ENCODE peak calls at places on chromosome X, in seven cellular contexts. I is SK-N-SH, A is GM12878, H is HCT116, B is HepG2, X is K562, S is H1. E is an unnamed sample.

GRCh38 chrX:2829066-2829430 is 318 bp downstream of the GYG2 start:
- DNase-seq in I (peak), A (no peak), H (no peak), B (no peak), X (no peak), S (no peak), E (no peak)

GRCh38 chrX:39903937-39904336 is 193.8 kb downstream of the BCOR start:
- DNase-seq in I (no peak), A (no peak), H (no peak), B (no peak), X (no peak), S (no peak), E (no peak)

GRCh38 chrX:3599787-3600465 is 113.5 kb downstream of the PRKX start:
- DNase-seq in I (no peak), A (no peak), H (no peak), B (no peak), X (no peak), S (no peak), E (no peak)

GRCh38 chrX:44914532-44915198 is 41.7 kb downstream of the KDM6A start:
- DNase-seq in I (no peak), A (no peak), H (no peak), B (no peak), X (no peak), S (no peak), E (no peak)

GRCh38 chrX:96407501-96407900 is 277.1 kb upstream of the DIAPH2 start:
- DNase-seq in I (no peak), A (no peak), H (no peak), B (peak), X (no peak), S (no peak), E (no peak)

GRCh38 chrX:30635630-30636029 is 17.6 kb upstream of the GK start:
- DNase-seq in I (peak), A (no peak), H (no peak), B (no peak), X (peak), S (no peak), E (peak)

GRCh38 chrX:12891167-12891566 is 15.3 kb upstream of the TLR8 start:
- DNase-seq in I (no peak), A (no peak), H (no peak), B (no peak), X (no peak), S (no peak), E (no peak)

GRCh38 chrX:11458175-11458574 is 165.0 kb downstream of the AMELX start:
- DNase-seq in I (no peak), A (no peak), H (no peak), B (no peak), X (no peak), S (no peak), E (no peak)

GRCh38 chrX:105495376-105495775 is 274.9 kb upstream of the TEX13A start:
- DNase-seq in I (no peak), A (no peak), H (no peak), B (no peak), X (no peak), S (no peak), E (no peak)

GRCh38 chrX:119468186-119468929 is at the start of gene SLC25A5:
- DNase-seq in I (peak), A (peak), H (no peak), B (peak), X (peak), S (peak), E (peak)

GRCh38 chrX:122421434-122422121 is 762.5 kb upstream of the GRIA3 start:
- DNase-seq in I (no peak), A (no peak), H (no peak), B (no peak), X (no peak), S (no peak), E (no peak)

GRCh38 chrX:65926095-65927019 is 113.5 kb downstream of the VSIG4 start:
- DNase-seq in I (no peak), A (peak), H (no peak), B (no peak), X (peak), S (no peak), E (no peak)

GRCh38 chrX:152926279-152926678 is 28.4 kb downstream of the ZNF185 start:
- DNase-seq in I (peak), A (no peak), H (peak), B (peak), X (peak), S (no peak), E (no peak)

GRCh38 chrX:11100281-11101035 is 10.7 kb upstream of the HCCS start:
- DNase-seq in I (peak), A (no peak), H (no peak), B (peak), X (peak), S (no peak), E (peak)

GRCh38 chrX:87525771-87526229 is 8.2 kb downstream of the KLHL4 start:
- DNase-seq in I (no peak), A (no peak), H (no peak), B (no peak), X (peak), S (no peak), E (no peak)

GRCh38 chrX:29518100-29518499 is 697.3 kb upstream of the MAGEB2 start:
- DNase-seq in I (no peak), A (no peak), H (no peak), B (no peak), X (no peak), S (no peak), E (no peak)

GRCh38 chrX:134513091-134513490 is 53.1 kb downstream of the HPRT1 start:
- DNase-seq in I (no peak), A (no peak), H (no peak), B (no peak), X (no peak), S (no peak), E (no peak)

GRCh38 chrX:103573205-103573604 is 12.1 kb upstream of the TCEAL4 start:
- DNase-seq in I (no peak), A (no peak), H (no peak), B (no peak), X (no peak), S (no peak), E (no peak)

GRCh38 chrX:121114691-121115090 is 67.3 kb downstream of the GLUD2 start:
- DNase-seq in I (no peak), A (no peak), H (no peak), B (no peak), X (no peak), S (no peak), E (no peak)

GRCh38 chrX:151724563-151725337 is 8.9 kb downstream of the FATE1 start:
- DNase-seq in I (no peak), A (no peak), H (no peak), B (no peak), X (no peak), S (no peak), E (no peak)

GRCh38 chrX:119501511-119502148 is 33.4 kb downstream of the SLC25A5 start:
- DNase-seq in I (no peak), A (no peak), H (no peak), B (no peak), X (no peak), S (no peak), E (peak)

GRCh38 chrX:113422323-113422722 is 581.7 kb upstream of the AMOT start:
- DNase-seq in I (no peak), A (no peak), H (no peak), B (no peak), X (no peak), S (no peak), E (no peak)

GRCh38 chrX:36116222-36116621 is 196.7 kb downstream of the CFAP47 start:
- DNase-seq in I (no peak), A (no peak), H (no peak), B (no peak), X (no peak), S (no peak), E (no peak)

GRCh38 chrX:139126493-139126892 is 404.0 kb upstream of the F9 start:
- DNase-seq in I (peak), A (no peak), H (no peak), B (peak), X (peak), S (peak), E (peak)

GRCh38 chrX:13492286-13492685 is 77.1 kb upstream of the EGFL6 start:
- DNase-seq in I (no peak), A (no peak), H (no peak), B (no peak), X (no peak), S (no peak), E (no peak)

GRCh38 chrX:38768079-38768478 is 33.2 kb upstream of the MID1IP1 start:
- DNase-seq in I (peak), A (no peak), H (no peak), B (no peak), X (no peak), S (no peak), E (peak)

GRCh38 chrX:69024931-69025330 is 140.3 kb downstream of the PJA1 start:
- DNase-seq in I (peak), A (no peak), H (no peak), B (no peak), X (no peak), S (no peak), E (no peak)

GRCh38 chrX:108323751-108324150 is 114.5 kb downstream of the COL4A6 start:
- DNase-seq in I (no peak), A (no peak), H (no peak), B (no peak), X (no peak), S (no peak), E (no peak)

GRCh38 chrX:80513620-80514019 is 93.4 kb downstream of the TENT5D start:
- DNase-seq in I (no peak), A (no peak), H (no peak), B (no peak), X (no peak), S (no peak), E (no peak)

GRCh38 chrX:138986235-138986634 is 274.7 kb upstream of the FGF13 start:
- DNase-seq in I (no peak), A (no peak), H (no peak), B (no peak), X (no peak), S (no peak), E (no peak)

GRCh38 chrX:119690921-119691716 is 1.8 kb downstream of the SEPTIN6 start:
- DNase-seq in I (peak), A (no peak), H (no peak), B (no peak), X (peak), S (no peak), E (no peak)

DNA sequence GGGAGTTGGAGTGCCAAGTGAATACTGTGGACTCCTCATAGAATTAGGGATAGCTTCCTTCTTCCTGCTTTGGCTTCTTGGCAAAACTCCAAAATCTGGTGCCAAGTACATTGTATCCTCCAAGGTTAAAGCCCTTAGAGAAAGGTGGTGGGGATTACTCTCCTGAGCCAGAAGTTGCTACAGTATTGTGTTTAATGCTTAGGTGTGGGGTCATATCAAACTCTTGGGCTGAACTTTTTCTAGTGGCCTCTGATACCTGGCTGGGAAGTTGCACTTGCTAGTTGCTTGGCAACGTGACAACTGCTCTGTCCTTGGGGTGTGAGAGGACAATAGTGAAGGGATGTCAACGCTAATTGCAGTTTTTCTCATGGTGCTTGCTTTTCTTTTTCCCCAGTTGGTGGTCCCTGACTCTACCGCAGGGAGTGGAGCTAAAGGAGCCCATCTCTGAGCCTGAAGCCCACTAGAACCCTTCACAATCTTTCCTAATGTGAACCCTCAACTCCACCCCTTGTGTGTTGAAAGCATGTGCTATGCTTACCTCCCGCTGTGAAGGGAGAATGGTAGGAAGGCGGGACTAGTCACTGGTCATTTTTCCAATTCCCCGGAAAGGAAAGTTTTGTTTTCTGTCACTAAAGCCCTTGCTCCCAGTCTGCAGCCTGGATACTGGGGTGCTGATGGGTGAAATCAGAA is 35.5 kb downstream of the DLG3 start:
- DNase-seq in I (no peak), A (no peak), H (no peak), B (no peak), X (no peak), S (no peak), E (peak)
- TF ChIP-seq JUND in I (no peak), A (no peak), H (no peak), B (no peak), X (no peak), S (no peak), E (no peak)

GRCh38 chrX:110317079-110317819 is 636 bp downstream of the AMMECR1 start:
- DNase-seq in I (peak), A (no peak), H (no peak), B (no peak), X (peak), S (no peak), E (no peak)
- TF ChIP-seq JUND in I (no peak), A (no peak), H (no peak), B (no peak), X (no peak), S (no peak), E (no peak)

DNA sequence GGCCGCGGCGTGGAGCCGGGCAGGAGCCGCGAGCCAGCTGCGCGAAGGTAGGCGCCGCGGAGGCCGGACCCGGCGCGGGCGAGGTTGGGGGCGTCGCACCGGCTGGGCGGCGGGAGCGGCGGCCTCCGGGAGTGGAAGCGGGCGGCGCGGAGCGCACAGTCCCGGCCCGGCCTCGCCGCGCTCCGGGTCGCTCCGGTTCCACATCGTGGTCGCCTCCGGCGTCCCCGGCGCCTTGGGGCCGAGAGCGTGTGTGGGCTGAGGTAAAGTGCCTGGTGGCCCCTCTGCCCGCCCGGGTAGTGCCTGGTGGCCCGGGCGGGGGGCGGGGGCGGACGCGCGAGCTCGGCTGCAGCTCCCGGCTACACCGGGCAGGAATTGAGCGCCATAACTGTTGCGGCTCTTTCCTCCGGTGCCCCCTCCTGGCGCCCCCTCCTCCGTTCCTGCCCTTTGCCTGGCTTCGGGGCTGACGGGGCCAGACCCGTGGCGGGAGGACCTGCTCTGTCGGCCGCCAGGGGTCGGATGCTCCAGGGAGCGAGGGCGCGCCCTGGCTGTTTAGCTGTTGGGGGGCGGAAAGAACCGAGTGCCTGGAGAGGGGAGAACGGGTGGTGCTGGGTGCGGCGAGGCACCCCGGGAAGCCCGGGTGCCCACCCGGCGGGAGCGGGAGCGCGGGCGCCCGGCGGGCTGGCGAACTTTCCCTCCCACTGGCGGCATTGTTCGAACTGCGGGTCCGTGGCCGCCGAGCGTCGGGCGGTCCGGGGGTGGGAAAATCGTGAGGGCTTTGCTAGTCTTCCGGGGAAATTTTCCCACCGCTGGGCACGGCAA is 661 bp downstream of the JADE3 start:
- DNase-seq in I (peak), A (no peak), H (no peak), B (peak), X (peak), S (no peak), E (peak)
- TF ChIP-seq JUND in I (no peak), A (no peak), H (no peak), B (no peak), X (no peak), S (no peak), E (no peak)

GRCh38 chrX:78322863-78323262 is 4.5 kb downstream of the CYSLTR1 start:
- DNase-seq in I (no peak), A (no peak), H (no peak), B (no peak), X (no peak), S (no peak), E (no peak)

GRCh38 chrX:78327370-78328048 is at the start of gene CYSLTR1:
- DNase-seq in I (no peak), A (no peak), H (no peak), B (no peak), X (no peak), S (no peak), E (no peak)

GRCh38 chrX:78316310-78316709 is 11.1 kb downstream of the CYSLTR1 start:
- DNase-seq in I (no peak), A (no peak), H (no peak), B (no peak), X (no peak), S (no peak), E (no peak)

DNA sequence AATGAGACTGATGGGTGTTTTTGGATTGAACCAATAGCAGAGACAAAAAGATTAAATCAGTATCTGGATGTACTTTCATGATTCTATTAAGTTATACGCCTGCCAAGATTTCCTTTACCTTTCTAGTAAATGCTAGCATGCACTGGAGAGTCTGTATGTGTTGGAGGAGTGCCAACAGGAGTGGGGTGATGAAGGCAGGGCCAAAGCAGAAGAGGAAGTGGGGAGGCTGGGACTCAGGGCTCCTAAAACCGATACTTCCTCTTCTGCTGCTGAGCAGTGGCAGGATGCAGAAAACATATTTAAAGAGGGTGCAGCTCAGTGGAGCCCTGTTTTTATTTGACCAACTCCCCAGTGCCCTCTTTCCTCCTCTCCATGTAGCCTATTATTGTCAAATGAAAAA is 5.6 kb downstream of the CYSLTR1 start:
- DNase-seq in I (no peak), A (no peak), H (no peak), B (no peak), X (no peak), S (no peak), E (no peak)
- TF ChIP-seq JUND in I (no peak), A (no peak), H (no peak), B (no peak), X (no peak), S (no peak), E (no peak)

GRCh38 chrX:64218023-64218422 is 12.4 kb downstream of the ASB12 start:
- DNase-seq in I (no peak), A (no peak), H (no peak), B (no peak), X (no peak), S (no peak), E (no peak)
- TF ChIP-seq JUND in I (no peak), A (no peak), H (no peak), B (no peak), X (no peak), S (no peak), E (no peak)

GRCh38 chrX:148956352-148956751 is 455.9 kb downstream of the AFF2 start:
- DNase-seq in I (no peak), A (no peak), H (no peak), B (no peak), X (no peak), S (no peak), E (no peak)

GRCh38 chrX:148961990-148962389 is 461.6 kb downstream of the AFF2 start:
- DNase-seq in I (no peak), A (no peak), H (no peak), B (no peak), X (no peak), S (no peak), E (no peak)

GRCh38 chrX:148960060-148960459 is 459.6 kb downstream of the AFF2 start:
- DNase-seq in I (no peak), A (no peak), H (no peak), B (no peak), X (no peak), S (no peak), E (no peak)

GRCh38 chrX:148958896-148959295 is 458.5 kb downstream of the AFF2 start:
- DNase-seq in I (no peak), A (no peak), H (no peak), B (no peak), X (no peak), S (no peak), E (no peak)
- TF ChIP-seq JUND in I (no peak), A (no peak), H (no peak), B (no peak), X (no peak), S (no peak), E (no peak)

GRCh38 chrX:115491766-115492165 is 69.2 kb upstream of the PLS3 start:
- DNase-seq in I (no peak), A (no peak), H (no peak), B (no peak), X (no peak), S (no peak), E (no peak)
- TF ChIP-seq JUND in I (no peak), A (no peak), H (no peak), B (no peak), X (no peak), S (no peak), E (no peak)

DNA sequence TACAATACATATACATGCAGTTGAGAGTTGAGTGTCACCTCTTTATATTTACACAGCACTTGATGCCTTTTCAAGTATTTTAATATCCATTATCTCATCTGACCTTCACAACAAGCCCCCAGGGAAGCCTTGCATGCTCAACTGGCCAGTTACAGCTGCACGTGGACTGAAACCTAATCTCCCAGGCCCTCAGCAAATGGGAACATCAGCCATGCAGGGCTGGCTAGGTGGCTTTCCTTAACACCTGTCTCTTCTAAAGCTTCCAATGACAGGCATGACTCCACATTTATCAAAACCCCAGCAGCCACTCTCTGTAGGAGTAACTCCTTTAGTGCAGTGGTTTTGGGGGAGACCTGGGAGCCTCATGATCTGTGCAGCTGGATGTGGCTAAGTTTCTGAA is 56.4 kb downstream of the PHKA2 start:
- DNase-seq in I (no peak), A (no peak), H (no peak), B (no peak), X (no peak), S (no peak), E (no peak)
- TF ChIP-seq JUND in I (no peak), A (no peak), H (no peak), B (no peak), X (no peak), S (no peak), E (no peak)

GRCh38 chrX:137858106-137858505 is 292.2 kb downstream of the ZIC3 start:
- DNase-seq in I (no peak), A (no peak), H (no peak), B (no peak), X (no peak), S (no peak), E (no peak)

GRCh38 chrX:137855490-137855889 is 289.6 kb downstream of the ZIC3 start:
- DNase-seq in I (no peak), A (no peak), H (no peak), B (no peak), X (no peak), S (no peak), E (no peak)

GRCh38 chrX:137848291-137848905 is 282.5 kb downstream of the ZIC3 start:
- DNase-seq in I (no peak), A (no peak), H (no peak), B (no peak), X (no peak), S (peak), E (no peak)

DNA sequence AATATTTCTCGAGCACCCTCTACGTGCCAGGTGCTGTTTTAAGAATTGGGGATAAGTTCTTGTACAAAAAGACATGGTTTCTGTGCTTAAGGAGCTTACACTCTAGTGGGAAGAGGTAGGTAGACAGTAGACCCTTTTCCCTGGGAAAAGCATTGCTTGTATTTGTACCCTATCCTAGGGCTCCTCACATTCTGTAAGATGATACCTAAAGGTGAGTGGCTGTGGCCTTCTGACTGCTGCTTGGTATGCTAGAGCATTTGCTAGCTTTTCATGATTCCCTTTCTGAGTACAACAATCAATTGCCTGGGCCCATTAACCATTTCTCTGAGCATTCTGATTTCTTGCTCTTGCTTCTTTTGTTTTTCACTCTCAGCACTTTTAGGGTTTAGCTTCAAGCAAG is 286.6 kb downstream of the ZIC3 start:
- DNase-seq in I (no peak), A (no peak), H (no peak), B (no peak), X (no peak), S (no peak), E (no peak)
- TF ChIP-seq JUND in I (no peak), A (no peak), H (no peak), B (no peak), X (no peak), S (no peak), E (no peak)

E was measured in T47D.